ENCODE peak calls at places on chromosomes 16 and 17, in four cellular contexts. V is IMR-90, I is mesendoderm, Y is neuronal stem cell. R is an unnamed sample.

GRCh38 chr16:55695595-55695994 is 39.8 kb downstream of the SLC6A2 start:
- DNase-seq in V (no peak), I (no peak), Y (no peak), R (no peak)

GRCh38 chr16:89117239-89117974 is 23.8 kb downstream of the ACSF3 start:
- DNase-seq in V (no peak), I (no peak), Y (no peak), R (no peak)

GRCh38 chr16:56964243-56965148 is 2.7 kb downstream of the CETP start:
- DNase-seq in V (peak), I (peak), Y (peak), R (peak)

GRCh38 chr16:51922476-51922875 is 624.5 kb downstream of the TOX3 start:
- DNase-seq in V (no peak), I (no peak), Y (no peak), R (no peak)

GRCh38 chr16:83842755-83843507 is 35.2 kb downstream of the HSBP1 start:
- DNase-seq in V (no peak), I (peak), Y (no peak), R (no peak)

GRCh38 chr17:27665549-27665948 is 34.6 kb downstream of the LGALS9 start:
- DNase-seq in V (no peak), I (no peak), Y (no peak), R (no peak)

GRCh38 chr17:6303664-6304063 is 131.3 kb downstream of the AIPL1 start:
- DNase-seq in V (no peak), I (peak), Y (peak), R (peak)

GRCh38 chr17:42659079-42659931 is at the start of gene TUBG2:
- DNase-seq in V (peak), I (peak), Y (peak), R (peak)

GRCh38 chr16:13312063-13312462 is 410.7 kb downstream of the SHISA9 start:
- DNase-seq in V (no peak), I (no peak), Y (no peak), R (no peak)

GRCh38 chr16:68369697-68370096 is 58.9 kb downstream of the PRMT7 start:
- DNase-seq in V (no peak), I (no peak), Y (no peak), R (no peak)

GRCh38 chr17:42288985-42289862 is 926 bp downstream of the STAT5A start:
- DNase-seq in V (no peak), I (no peak), Y (no peak), R (peak)

GRCh38 chr16:50300942-50301625 is 34.7 kb downstream of the ADCY7 start:
- DNase-seq in V (peak), I (no peak), Y (no peak), R (no peak)

GRCh38 chr16:55663770-55664677 is 8.2 kb downstream of the SLC6A2 start:
- DNase-seq in V (no peak), I (peak), Y (no peak), R (no peak)

GRCh38 chr17:37512442-37513070 is 22.9 kb downstream of the DUSP14 start:
- DNase-seq in V (no peak), I (no peak), Y (no peak), R (no peak)

GRCh38 chr17:43169561-43170139 is 1.4 kb upstream of the NBR1 start:
- DNase-seq in V (peak), I (peak), Y (peak), R (peak)

GRCh38 chr17:45410144-45411091 is 22.3 kb downstream of the ARHGAP27 start:
- DNase-seq in V (no peak), I (no peak), Y (no peak), R (no peak)

GRCh38 chr17:54992797-54993639 is 24.5 kb downstream of the STXBP4 start:
- DNase-seq in V (peak), I (peak), Y (peak), R (no peak)

GRCh38 chr16:30982548-30983288 is 2.3 kb upstream of the HSD3B7 start:
- DNase-seq in V (no peak), I (no peak), Y (no peak), R (no peak)

GRCh38 chr16:30444231-30445148 is 1.2 kb downstream of the SEPHS2 start:
- DNase-seq in V (no peak), I (no peak), Y (no peak), R (no peak)

GRCh38 chr16:874366-875181 is 74.0 kb upstream of the GNG13 start:
- DNase-seq in V (no peak), I (no peak), Y (no peak), R (no peak)

GRCh38 chr16:85678821-85679220 is 9.9 kb downstream of the GINS2 start:
- DNase-seq in V (no peak), I (no peak), Y (no peak), R (no peak)

GRCh38 chr16:55559233-55559632 is 7.3 kb upstream of the CAPNS2 start:
- DNase-seq in V (peak), I (no peak), Y (no peak), R (no peak)

GRCh38 chr16:56277040-56277439 is 85.8 kb downstream of the GNAO1 start:
- DNase-seq in V (no peak), I (peak), Y (no peak), R (peak)

GRCh38 chr17:957856-958421 is 21.6 kb downstream of the NXN start:
- DNase-seq in V (no peak), I (no peak), Y (no peak), R (no peak)

GRCh38 chr17:39177256-39177655 is 11.3 kb upstream of the ARL5C start:
- DNase-seq in V (no peak), I (peak), Y (no peak), R (peak)

GRCh38 chr17:19867094-19867653 is 562 bp downstream of the ULK2 start:
- DNase-seq in V (peak), I (peak), Y (peak), R (peak)

GRCh38 chr16:49600541-49600940 is 226.9 kb downstream of the C16orf78 start:
- DNase-seq in V (no peak), I (no peak), Y (no peak), R (peak)

GRCh38 chr16:351804-352520 is 561 bp downstream of the AXIN1 start:
- DNase-seq in V (no peak), I (peak), Y (no peak), R (no peak)

GRCh38 chr16:23408242-23409201 is 44.5 kb downstream of the COG7 start:
- DNase-seq in V (peak), I (peak), Y (peak), R (no peak)

GRCh38 chr17:55909776-55910175 is 158.9 kb downstream of the PCTP start:
- DNase-seq in V (no peak), I (no peak), Y (no peak), R (no peak)

GRCh38 chr16:28189237-28189636 is 22.5 kb downstream of the XPO6 start:
- DNase-seq in V (peak), I (no peak), Y (no peak), R (no peak)

GRCh38 chr16:73126453-73126853 is 78.5 kb upstream of the ZFHX3 start:
- DNase-seq in V (peak), I (no peak), Y (no peak), R (no peak)

GRCh38 chr17:45895304-45895968 is 1.1 kb downstream of the MAPT start:
- DNase-seq in V (no peak), I (peak), Y (peak), R (peak)

GRCh38 chr17:5234645-5235576 is at the start of gene SCIMP:
- DNase-seq in V (no peak), I (no peak), Y (no peak), R (no peak)

GRCh38 chr17:77332981-77333685 is 192.4 kb downstream of the SEC14L1 start:
- DNase-seq in V (peak), I (no peak), Y (no peak), R (no peak)

GRCh38 chr17:6753006-6753445 is 2.8 kb upstream of the XAF1 start:
- DNase-seq in V (peak), I (peak), Y (peak), R (peak)

GRCh38 chr16:89924298-89924924 is 1.3 kb downstream of the TUBB3 start:
- DNase-seq in V (peak), I (peak), Y (peak), R (peak)

GRCh38 chr17:15908378-15908777 is 36.6 kb upstream of the ADORA2B start:
- DNase-seq in V (no peak), I (no peak), Y (no peak), R (no peak)

GRCh38 chr16:27378871-27379580 is 22.9 kb upstream of the IL21R start:
- DNase-seq in V (peak), I (peak), Y (no peak), R (no peak)

DNA sequence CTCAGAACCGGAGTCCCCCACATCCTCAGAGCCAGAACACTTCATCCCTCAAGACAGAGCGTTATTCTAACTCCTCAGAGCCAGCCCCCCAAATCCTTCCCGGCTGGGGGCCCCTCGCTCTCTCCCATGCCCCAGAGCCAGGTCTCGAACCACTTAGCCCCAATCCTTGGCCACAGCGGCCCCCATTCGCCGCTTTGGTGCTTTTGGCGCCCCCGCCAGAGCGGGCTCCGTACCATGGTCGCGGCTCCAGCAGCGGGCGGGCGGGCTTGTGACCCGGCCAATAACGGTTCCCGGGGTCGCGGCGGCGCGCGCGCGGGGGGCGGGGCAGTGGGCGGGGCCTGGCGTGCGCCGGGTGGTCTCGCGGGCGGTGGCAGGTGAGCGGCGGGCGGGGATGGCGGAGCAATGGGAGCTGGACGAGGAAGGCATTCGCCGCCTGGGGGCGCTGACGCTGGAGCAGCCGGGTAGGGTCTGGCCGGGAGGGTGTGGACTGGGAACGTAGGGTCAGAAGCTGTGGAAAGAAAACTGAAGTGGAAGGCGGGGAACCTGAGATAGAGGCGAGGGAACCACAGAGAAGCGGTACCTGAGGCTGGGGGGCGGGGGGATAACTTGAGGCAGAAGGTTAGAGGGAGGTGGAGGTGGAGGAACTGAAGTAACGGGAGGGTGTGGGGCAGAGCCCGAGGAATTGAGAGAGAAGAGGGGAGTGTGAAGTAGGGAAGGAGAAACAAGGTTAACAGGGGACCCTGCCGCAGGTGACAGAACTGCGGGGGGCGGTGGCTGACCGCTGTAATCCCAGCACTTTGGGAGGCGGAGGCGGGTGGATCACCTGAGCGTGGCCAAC is at the start of the genes KCTD19 and LRRC36:
- DNase-seq in V (no peak), I (peak), Y (peak), R (peak)
- H3K23ac ChIP-seq in V (peak), I (no peak), Y (peak), R (no peak)

GRCh38 chr16:60815033-60815432 is 1221.2 kb downstream of the CDH8 start:
- DNase-seq in V (no peak), I (no peak), Y (no peak), R (no peak)
- H3K23ac ChIP-seq in V (no peak), I (no peak), Y (no peak), R (no peak)

DNA sequence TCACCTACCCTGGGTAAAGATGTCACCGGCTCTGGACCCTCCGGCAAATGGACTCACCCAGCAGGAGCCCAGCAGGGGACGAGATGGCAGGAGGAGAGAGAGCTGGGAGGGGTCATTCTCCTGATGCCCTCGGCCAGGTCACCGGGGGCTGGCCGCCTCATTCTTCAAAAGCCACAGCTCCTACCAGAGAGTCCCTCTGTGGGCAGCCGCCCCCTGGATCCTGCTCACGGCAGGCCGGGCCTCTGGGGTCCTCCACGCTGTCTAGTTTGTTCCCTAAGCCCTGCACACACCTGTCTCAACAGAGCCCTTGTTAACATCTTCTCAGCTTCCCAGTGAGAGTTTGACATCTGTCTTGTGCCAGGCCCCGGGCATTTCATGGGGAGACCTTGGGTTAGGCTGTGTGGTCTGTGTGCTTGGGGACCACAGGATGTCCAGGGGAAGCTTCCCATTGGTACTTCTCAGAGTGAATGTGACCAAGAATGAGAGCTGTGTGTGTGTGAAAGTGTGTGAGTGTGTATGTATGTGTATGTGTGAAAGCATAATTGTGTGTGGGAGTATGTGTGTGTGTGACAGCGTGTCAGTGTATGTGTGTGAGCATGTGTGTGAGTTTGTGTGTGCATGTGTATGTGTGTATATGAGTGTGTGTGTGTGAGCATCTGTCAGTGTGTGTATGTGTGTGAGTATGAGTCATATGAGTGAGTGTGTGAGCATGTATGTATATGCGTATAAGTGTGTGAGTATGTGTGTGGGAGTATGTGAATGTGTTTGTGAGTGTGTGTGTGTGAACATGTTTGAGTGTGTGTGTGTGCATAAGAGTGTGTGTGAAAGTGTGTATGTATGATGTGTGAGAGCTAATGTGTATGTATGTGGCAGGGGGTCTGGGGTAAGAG is 65.5 kb upstream of the BCO1 start:
- DNase-seq in V (no peak), I (no peak), Y (no peak), R (no peak)
- H3K23ac ChIP-seq in V (no peak), I (no peak), Y (no peak), R (no peak)

GRCh38 chr16:20916927-20917326 is 16.4 kb downstream of the LYRM1 start:
- DNase-seq in V (no peak), I (no peak), Y (no peak), R (no peak)

GRCh38 chr16:20920799-20921198 is 20.2 kb downstream of the LYRM1 start:
- DNase-seq in V (no peak), I (no peak), Y (no peak), R (no peak)

GRCh38 chr16:20923876-20924275 is 23.3 kb downstream of the LYRM1 start:
- DNase-seq in V (no peak), I (no peak), Y (no peak), R (no peak)

GRCh38 chr16:20918486-20919239 is 18.1 kb downstream of the LYRM1 start:
- DNase-seq in V (peak), I (no peak), Y (no peak), R (no peak)

DNA sequence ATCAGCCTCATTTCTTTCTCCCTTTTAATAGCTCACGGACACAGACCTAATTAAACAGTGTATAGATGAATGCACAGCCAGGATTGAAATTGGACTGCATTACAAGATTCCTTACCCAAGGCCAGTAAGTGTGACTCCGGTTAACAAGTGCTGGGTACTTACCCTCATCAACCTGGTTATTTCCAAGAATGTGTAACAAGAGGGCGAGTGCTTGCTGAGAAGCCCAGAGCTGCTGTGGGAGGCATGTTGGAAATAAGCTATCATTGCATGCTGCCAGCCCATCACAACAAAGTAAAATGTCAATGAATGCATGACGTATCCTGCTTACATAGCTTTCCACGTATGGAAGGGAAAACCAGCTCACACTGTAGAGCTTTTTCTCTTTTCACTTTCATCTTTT is 19.5 kb downstream of the LYRM1 start:
- DNase-seq in V (no peak), I (no peak), Y (no peak), R (no peak)
- H3K23ac ChIP-seq in V (no peak), I (no peak), Y (no peak), R (no peak)

GRCh38 chr16:2836646-2837508 is 6.8 kb downstream of the ZG16B start:
- DNase-seq in V (no peak), I (no peak), Y (no peak), R (no peak)
- H3K23ac ChIP-seq in V (no peak), I (no peak), Y (no peak), R (no peak)